ENCODE peak calls at places on chromosomes 5 and 9, in six cellular contexts. S is thyroid gland, B is smooth muscle cell of the brain vasculature, F is SW480, E is psoas muscle, L is DMS53. N is an unnamed sample.

GRCh38 chr9:14320272-14321245 is 6.6 kb upstream of the NFIB start:
- DNase-seq in E (no peak), B (no peak), L (peak), S (peak), F (peak), N (no peak)

GRCh38 chr5:80860934-80861613 is 99.1 kb upstream of the RASGRF2 start:
- DNase-seq in S (no peak), E (no peak), L (no peak), B (no peak), F (no peak), N (no peak)

GRCh38 chr9:114117614-114117995 is 18.5 kb upstream of the KIF12 start:
- DNase-seq in S (peak), E (no peak), L (no peak), B (no peak), F (no peak), N (no peak)

GRCh38 chr5:112551437-112552018 is 132.5 kb upstream of the EPB41L4A start:
- DNase-seq in S (peak), F (peak), E (no peak), L (peak), B (peak), N (peak)

GRCh38 chr9:125912261-125912660 is 165.1 kb downstream of the PBX3 start:
- DNase-seq in L (no peak), F (no peak), B (no peak), E (no peak), S (no peak), N (no peak)

GRCh38 chr5:138033275-138033808 is 463 bp upstream of the FAM13B start:
- DNase-seq in S (no peak), E (no peak), B (no peak), L (peak), F (peak), N (no peak)

GRCh38 chr5:160651682-160652645 is 200.0 kb downstream of the ATP10B start:
- DNase-seq in S (no peak), B (no peak), E (no peak), F (no peak), L (no peak), N (no peak)

GRCh38 chr9:126317513-126317912 is 9.1 kb upstream of the MVB12B start:
- DNase-seq in E (no peak), F (peak), L (peak), S (peak), B (no peak), N (no peak)

GRCh38 chr5:161230222-161230621 is 316.3 kb downstream of the GABRB2 start:
- DNase-seq in B (no peak), S (no peak), L (peak), E (no peak), F (no peak), N (no peak)

GRCh38 chr5:117261948-117262606 is 687.5 kb upstream of the SEMA6A start:
- DNase-seq in S (no peak), B (no peak), E (no peak), L (no peak), F (no peak), N (no peak)

GRCh38 chr9:130042406-130042930 is 521 bp downstream of the FNBP1 start:
- DNase-seq in E (peak), S (peak), L (peak), F (no peak), B (no peak), N (no peak)

GRCh38 chr9:18520395-18520794 is 46.4 kb downstream of the ADAMTSL1 start:
- DNase-seq in L (no peak), S (no peak), E (no peak), B (no peak), F (no peak), N (no peak)

GRCh38 chr5:103669615-103670014 is 107.0 kb upstream of the NUDT12 start:
- DNase-seq in F (no peak), S (no peak), B (no peak), L (peak), E (no peak), N (no peak)